ENCODE peak calls at places on chromosomes 12 and 14, in ten cellular contexts. K, Z, Y, G, F, I, B, Q, T and H are unnamed samples.

GRCh38 chr12:99767809-99768208 is 120.3 kb downstream of the GARIN6 start:
- DNase-seq in K (peak), Z (no peak), Y (no peak), G (no peak), F (no peak), I (peak), B (no peak), Q (no peak), T (no peak), H (no peak)

GRCh38 chr12:1800646-1801284 is 19.6 kb upstream of the LRTM2 start:
- DNase-seq in K (no peak), Z (no peak), Y (no peak), G (peak), F (no peak), I (peak), B (no peak), Q (no peak), T (no peak), H (no peak)

GRCh38 chr14:36768638-36769337 is 107.1 kb downstream of the PAX9 start:
- DNase-seq in K (no peak), Z (no peak), Y (no peak), G (no peak), F (no peak), I (no peak), B (no peak), Q (no peak), T (no peak), H (no peak)

GRCh38 chr12:8048906-8049305 is 16.4 kb downstream of the FOXJ2 start:
- DNase-seq in K (no peak), Z (no peak), Y (no peak), G (no peak), F (no peak), I (no peak), B (no peak), Q (no peak), T (no peak), H (no peak)

GRCh38 chr12:13165578-13166120 is 30.9 kb upstream of the EMP1 start:
- DNase-seq in K (peak), Z (peak), Y (peak), G (peak), F (no peak), I (peak), B (no peak), Q (peak), T (peak), H (peak)

GRCh38 chr14:90368946-90369721 is 27.7 kb upstream of the CALM1 start:
- DNase-seq in K (peak), Z (no peak), Y (no peak), G (no peak), F (no peak), I (peak), B (no peak), Q (no peak), T (no peak), H (no peak)

GRCh38 chr14:73610692-73611091 is 1.6 kb upstream of the ACOT6 start:
- DNase-seq in K (peak), Z (no peak), Y (no peak), G (no peak), F (no peak), I (peak), B (no peak), Q (no peak), T (no peak), H (no peak)

GRCh38 chr12:6374028-6374780 is 1.2 kb downstream of the SCNN1A start:
- DNase-seq in K (no peak), Z (no peak), Y (no peak), G (no peak), F (no peak), I (no peak), B (no peak), Q (no peak), T (no peak), H (no peak)

GRCh38 chr12:89348894-89349669 is 3.2 kb downstream of the DUSP6 start:
- DNase-seq in K (no peak), Z (no peak), Y (no peak), G (no peak), F (no peak), I (no peak), B (no peak), Q (no peak), T (no peak), H (no peak)

GRCh38 chr14:99758121-99758871 is 34.9 kb upstream of the EML1 start:
- DNase-seq in K (peak), Z (no peak), Y (no peak), G (no peak), F (no peak), I (peak), B (peak), Q (no peak), T (no peak), H (no peak)

GRCh38 chr12:5379737-5380496 is 52.0 kb upstream of the NTF3 start:
- DNase-seq in K (peak), Z (no peak), Y (peak), G (no peak), F (no peak), I (no peak), B (no peak), Q (no peak), T (no peak), H (no peak)

GRCh38 chr14:102983496-102983895 is 61.0 kb downstream of the AMN start:
- DNase-seq in K (no peak), Z (no peak), Y (no peak), G (no peak), F (no peak), I (no peak), B (no peak), Q (no peak), T (no peak), H (no peak)